ENCODE peak calls at places on chromosome 1, in nine cellular contexts. B is BE2C; J is RPMI7951; F is fibroblast of lung; K is iris pigment epithelial cell; L is left cardiac atrium; H is HEK293T; E is activated CD4-positive, CD25-positive, alpha-beta regulatory T cell treated with anti-CD3 and anti-CD28 coated beads, Interleukin-2, amount 50 U/mL, for 16 hours; D is NCI-H1436. Y is an unnamed sample.

GRCh38 chr1:43605157-43605556 is 44.8 kb upstream of the KDM4A start:
- DNase-seq in K (no peak), E (no peak), L (no peak), J (no peak), B (no peak), D (no peak), F (no peak), H (no peak), Y (no peak)

GRCh38 chr1:232901255-232901654 is 49.2 kb upstream of the NTPCR start:
- DNase-seq in B (no peak), F (no peak), J (no peak), H (no peak), K (peak), E (no peak), L (no peak), D (no peak), Y (no peak)

GRCh38 chr1:13898406-13898805 is 198.4 kb downstream of the PRDM2 start:
- DNase-seq in F (no peak), K (no peak), L (no peak), D (no peak), B (no peak), H (no peak), E (no peak), J (no peak), Y (no peak)

GRCh38 chr1:208148380-208148779 is 95.8 kb downstream of the PLXNA2 start:
- DNase-seq in E (no peak), D (no peak), H (no peak), B (no peak), J (no peak), K (no peak), L (no peak), F (no peak), Y (no peak)

GRCh38 chr1:11535761-11536572 is 57.0 kb downstream of the DISP3 start:
- DNase-seq in K (peak), J (peak), L (no peak), F (no peak), H (peak), E (no peak), D (no peak), B (no peak), Y (peak)

GRCh38 chr1:100249537-100250257 is at the start of gene DBT:
- DNase-seq in B (peak), K (peak), E (peak), L (peak), D (peak), H (peak), J (peak), F (peak), Y (peak)

GRCh38 chr1:244341455-244342450 is 110.0 kb downstream of the ADSS2 start:
- DNase-seq in H (no peak), L (no peak), F (no peak), J (peak), E (no peak), K (peak), D (peak), B (no peak), Y (no peak)

GRCh38 chr1:75472089-75472970 is 138.6 kb downstream of the SLC44A5 start:
- DNase-seq in H (no peak), D (no peak), K (no peak), J (no peak), E (no peak), L (no peak), F (no peak), B (no peak), Y (no peak)

GRCh38 chr1:167538657-167539056 is 14.9 kb downstream of the CREG1 start:
- DNase-seq in D (no peak), K (no peak), J (peak), B (no peak), F (peak), L (no peak), H (no peak), E (no peak), Y (no peak)

GRCh38 chr1:235206533-235207201 is 45.6 kb upstream of the RBM34 start:
- DNase-seq in L (no peak), F (no peak), B (no peak), D (no peak), K (peak), H (no peak), J (peak), E (no peak), Y (no peak)

GRCh38 chr1:31932491-31933316 is 5.5 kb downstream of the PTP4A2 start:
- DNase-seq in K (no peak), E (no peak), B (no peak), L (no peak), F (no peak), J (no peak), D (no peak), H (no peak), Y (no peak)

GRCh38 chr1:29998686-29999085 is 724.7 kb downstream of the MATN1 start:
- DNase-seq in H (no peak), B (no peak), L (no peak), D (no peak), J (no peak), K (no peak), F (no peak), E (no peak), Y (no peak)

GRCh38 chr1:38085666-38086305 is 39.2 kb upstream of the POU3F1 start:
- DNase-seq in J (no peak), L (no peak), H (no peak), D (no peak), F (no peak), E (no peak), K (no peak), B (no peak), Y (peak)

GRCh38 chr1:41532206-41532975 is 47.9 kb upstream of the EDN2 start:
- DNase-seq in F (no peak), H (no peak), L (peak), E (no peak), K (no peak), D (no peak), J (no peak), B (no peak), Y (no peak)

GRCh38 chr1:46275030-46275337 is 27.4 kb downstream of the RAD54L start:
- DNase-seq in H (no peak), L (no peak), D (no peak), B (no peak), J (no peak), E (no peak), K (no peak), F (no peak), Y (no peak)

GRCh38 chr1:52296345-52296744 is 69.7 kb downstream of the CC2D1B start:
- DNase-seq in L (no peak), B (no peak), D (peak), E (no peak), H (peak), J (peak), F (peak), K (peak), Y (no peak)

GRCh38 chr1:115296981-115297380 is 41.1 kb downstream of the NGF start:
- DNase-seq in F (no peak), E (no peak), H (no peak), B (no peak), D (no peak), J (peak), L (no peak), K (peak), Y (no peak)

GRCh38 chr1:152457071-152457470 is 43.0 kb upstream of the CRNN start:
- DNase-seq in K (no peak), D (no peak), B (no peak), F (no peak), H (no peak), J (no peak), L (no peak), E (no peak), Y (no peak)

GRCh38 chr1:57377731-57378139 is 46.1 kb downstream of the DAB1 start:
- DNase-seq in K (no peak), D (no peak), E (no peak), L (no peak), F (no peak), J (no peak), H (peak), B (no peak), Y (no peak)

GRCh38 chr1:91830242-91831131 is 55.5 kb downstream of the TGFBR3 start:
- DNase-seq in F (peak), H (no peak), E (no peak), K (peak), J (peak), B (peak), L (peak), D (no peak), Y (peak)